ENCODE peak calls at places on chromosomes 11 and 22, in six cellular contexts. O, C, S, L, N and J are unnamed samples.
A peak's percentile ranks its signal among the peaks of the same experiment; 100 is the strongest.

GRCh38 chr11:46006418-46007070 is 84.1 kb downstream of the LARGE2 start:
- DNase-seq in L (no peak), S (peak; percentile 73), C (peak; percentile 75), N (no peak), O (no peak), J (no peak)

GRCh38 chr11:17564687-17565042 is 17.6 kb downstream of the OTOG start:
- DNase-seq in C (no peak), O (no peak), N (no peak), S (no peak), L (no peak), J (no peak)

GRCh38 chr11:19734171-19734570 is 21.5 kb downstream of the NAV2 start:
- DNase-seq in N (no peak), O (no peak), S (no peak), L (no peak), C (no peak), J (no peak)

GRCh38 chr11:17169876-17170275 is 37.9 kb downstream of the PIK3C2A start:
- DNase-seq in S (no peak), N (no peak), O (no peak), L (no peak), C (no peak), J (no peak)

GRCh38 chr22:19805821-19806212 is 45.2 kb downstream of the TBX1 start:
- DNase-seq in N (no peak), L (no peak), O (no peak), S (no peak), C (no peak), J (no peak)

GRCh38 chr22:41245917-41246499 is 5.3 kb upstream of the CHADL start:
- DNase-seq in C (no peak), O (no peak), N (no peak), S (no peak), L (no peak), J (no peak)

GRCh38 chr22:20128902-20129746 is 2.5 kb upstream of the ZDHHC8 start:
- DNase-seq in N (no peak), C (peak; percentile 13), L (no peak), O (peak; percentile 37), S (no peak), J (no peak)

GRCh38 chr22:46922037-46922436 is 159.6 kb downstream of the TBC1D22A start:
- DNase-seq in S (no peak), C (no peak), L (no peak), N (no peak), O (no peak), J (no peak)

GRCh38 chr11:112453601-112454577 is 193.2 kb upstream of the PLET1 start:
- DNase-seq in O (peak; percentile 47), N (no peak), C (no peak), S (peak; percentile 25), L (no peak), J (no peak)

GRCh38 chr22:48577014-48577690 is 1250.5 kb downstream of the BRD1 start:
- DNase-seq in S (no peak), L (no peak), C (peak; percentile 12), O (no peak), N (no peak), J (no peak)

GRCh38 chr11:122422707-122423106 is 232.8 kb upstream of the UBASH3B start:
- DNase-seq in C (no peak), N (no peak), S (no peak), O (no peak), L (no peak), J (no peak)

GRCh38 chr11:62337682-62338181 is 484 bp downstream of the ASRGL1 start:
- DNase-seq in C (peak; percentile 37), O (peak; percentile 38), N (no peak), S (peak; percentile 27), L (peak; percentile 73), J (no peak)

GRCh38 chr22:39242809-39243442 is 1.9 kb downstream of the PDGFB start:
- DNase-seq in S (no peak), C (no peak), O (peak; percentile 73), N (no peak), L (peak; percentile 88), J (no peak)

GRCh38 chr11:72190581-72191205 is 1.2 kb upstream of the FOLR1 start:
- DNase-seq in L (no peak), O (no peak), N (no peak), S (no peak), C (peak; percentile 15), J (peak; percentile 36)

GRCh38 chr22:38233427-38233826 is 31.6 kb downstream of the MAFF start:
- DNase-seq in L (no peak), O (no peak), N (no peak), S (no peak), C (no peak), J (no peak)

GRCh38 chr22:49099496-49100124 is 728.1 kb downstream of the BRD1 start:
- DNase-seq in N (no peak), L (no peak), O (no peak), S (peak; percentile 48), C (no peak), J (no peak)

GRCh38 chr11:69646493-69647201 is 5.7 kb downstream of the CCND1 start:
- DNase-seq in L (peak; percentile 58), N (peak; percentile 57), S (no peak), C (no peak), O (no peak), J (no peak)

GRCh38 chr11:69644071-69644961 is 3.4 kb downstream of the CCND1 start:
- DNase-seq in N (peak; percentile 86), L (peak; percentile 75), C (peak; percentile 74), O (peak; percentile 87), S (peak; percentile 28), J (peak; percentile 81)

GRCh38 chr11:69643646-69644045 is 2.7 kb downstream of the CCND1 start:
- DNase-seq in S (no peak), L (no peak), O (no peak), N (no peak), C (no peak), J (peak; percentile 71)

GRCh38 chr11:69645801-69646492 is 5.0 kb downstream of the CCND1 start:
- DNase-seq in O (no peak), S (no peak), N (no peak), C (no peak), L (peak; percentile 56), J (no peak)

GRCh38 chr11:69644962-69645675 is 4.2 kb downstream of the CCND1 start:
- DNase-seq in C (no peak), S (no peak), O (no peak), N (peak; percentile 61), L (peak; percentile 48), J (no peak)
- TF ChIP-seq CTCF in C (no peak), S (no peak), O (no peak), N (no peak), L (no peak), J (no peak)

GRCh38 chr11:79441159-79441875 is 487 bp upstream of the TENM4 start:
- DNase-seq in S (no peak), O (no peak), N (no peak), L (no peak), C (no peak), J (no peak)

GRCh38 chr11:79438631-79439429 is 2.0 kb downstream of the TENM4 start:
- DNase-seq in N (peak; percentile 74), C (peak; percentile 34), L (peak; percentile 56), O (no peak), S (no peak), J (no peak)

GRCh38 chr11:79439893-79440450 is 858 bp downstream of the TENM4 start:
- DNase-seq in C (peak; percentile 58), L (peak; percentile 74), O (no peak), N (peak; percentile 69), S (no peak), J (peak; percentile 75)

GRCh38 chr11:79439430-79439892 is 1.4 kb downstream of the TENM4 start:
- DNase-seq in O (no peak), L (no peak), S (no peak), C (no peak), N (no peak), J (no peak)

GRCh38 chr11:79440451-79441158 is at the start of gene TENM4:
- DNase-seq in N (peak; percentile 86), L (peak; percentile 69), O (peak; percentile 56), S (no peak), C (peak; percentile 82), J (peak; percentile 84)
- H3K4me3 ChIP-seq in N (peak within 1 kb of the TSS; percentile 21), L (peak within 1 kb of the TSS; percentile 55), O (peak within 1 kb of the TSS; percentile 58), S (peak within 1 kb of the TSS; percentile 36), C (peak within 1 kb of the TSS; percentile 59), J (peak within 1 kb of the TSS; percentile 80)

GRCh38 chr11:130550984-130551383 is 102.5 kb downstream of the ADAMTS15 start:
- DNase-seq in L (no peak), N (no peak), O (no peak), S (no peak), C (no peak), J (no peak)
- H3K27ac ChIP-seq in L (no peak overlapping the region), N (no peak overlapping the region), O (no peak overlapping the region), S (no peak overlapping the region), C (peak overlapping the region; percentile 45), J (no peak overlapping the region)

GRCh38 chr11:73252577-73253191 is 19.5 kb upstream of the P2RY6 start:
- DNase-seq in C (peak; percentile 68), S (no peak), L (no peak), O (peak; percentile 13), N (peak; percentile 51), J (peak; percentile 53)
- TF ChIP-seq CTCF in C (no peak), S (no peak), L (no peak), O (no peak), N (no peak), J (no peak)

GRCh38 chr11:92216789-92217188 is 7.8 kb upstream of the FAT3 start:
- DNase-seq in O (no peak), C (no peak), N (no peak), S (no peak), L (no peak), J (no peak)
- H3K4me3 ChIP-seq in O (no peak overlapping the region), C (no peak overlapping the region), N (no peak overlapping the region), S (no peak overlapping the region), L (no peak overlapping the region), J (no peak overlapping the region)

GRCh38 chr11:65915821-65916251 is 3.0 kb downstream of the C11orf68 start:
- DNase-seq in S (peak; percentile 98), O (peak; percentile 55), C (no peak), L (peak; percentile 65), N (peak; percentile 97), J (peak; percentile 96)

GRCh38 chr11:65916391-65916790 is 2.5 kb downstream of the C11orf68 start:
- DNase-seq in S (no peak), N (no peak), L (no peak), O (no peak), C (no peak), J (no peak)

GRCh38 chr11:65917434-65918210 is 1.2 kb downstream of the C11orf68 start:
- DNase-seq in C (no peak), N (no peak), O (no peak), L (no peak), S (no peak), J (no peak)

GRCh38 chr11:65917077-65917433 is 1.8 kb downstream of the C11orf68 start:
- DNase-seq in N (no peak), S (no peak), L (no peak), C (no peak), O (no peak), J (no peak)

GRCh38 chr11:65915101-65915820 is 3.6 kb downstream of the C11orf68 start:
- DNase-seq in C (no peak), N (no peak), S (no peak), O (no peak), L (no peak), J (no peak)
- H3K27ac ChIP-seq in C (peak overlapping the region; percentile 10), N (peak overlapping the region; percentile 95), S (peak overlapping the region; percentile 93), O (peak overlapping the region; percentile 97), L (no peak overlapping the region), J (peak overlapping the region; percentile 98)